ENCODE peak calls at places on chromosomes 5 and 9, in six cellular contexts. N is nephron progenitor cell, A is A673, D is occipital lobe, P is upper lobe of right lung, C is NCI-H1092 treated with DMSO at 0.1 percent for 48 hours. Y is an unnamed sample.

GRCh38 chr9:2291980-2292704 is 277.0 kb downstream of the SMARCA2 start:
- DNase-seq in N (no peak), A (peak; percentile 18), D (no peak), P (no peak), C (peak; percentile 95), Y (no peak)

GRCh38 chr9:120770923-120771322 is 22.3 kb downstream of the FBXW2 start:
- DNase-seq in N (no peak), A (no peak), D (no peak), P (no peak), C (no peak), Y (no peak)

GRCh38 chr5:158354958-158355357 is 496.0 kb upstream of the CLINT1 start:
- DNase-seq in N (no peak), A (no peak), D (no peak), P (no peak), C (no peak), Y (no peak)

GRCh38 chr5:67305401-67305800 is 108.8 kb upstream of the CD180 start:
- DNase-seq in N (no peak), A (no peak), D (no peak), P (no peak), C (no peak), Y (no peak)

GRCh38 chr5:132049093-132049492 is 11.4 kb upstream of the IL3 start:
- DNase-seq in N (no peak), A (no peak), D (no peak), P (no peak), C (no peak), Y (no peak)

GRCh38 chr9:80231847-80232246 is 660.1 kb downstream of the TLE4 start:
- DNase-seq in N (no peak), A (no peak), D (no peak), P (no peak), C (no peak), Y (no peak)

GRCh38 chr5:116766470-116766947 is 191.9 kb upstream of the SEMA6A start:
- DNase-seq in N (no peak), A (peak; percentile 81), D (peak; percentile 55), P (no peak), C (no peak), Y (no peak)

GRCh38 chr5:82183828-82184227 is 94.3 kb downstream of the RPS23 start:
- DNase-seq in N (no peak), A (no peak), D (no peak), P (no peak), C (no peak), Y (no peak)

GRCh38 chr5:128455861-128456361 is 82.1 kb downstream of the FBN2 start:
- DNase-seq in N (no peak), A (peak; percentile 0), D (no peak), P (no peak), C (no peak), Y (no peak)

Y was measured in T-helper 9 cell.